ENCODE peak calls at places on chromosome 5, in seven cellular contexts. N is GM23248, E is neural progenitor cell, X is GM23338, L is MM.1S, Q is SK-N-SH, M is HCT116. T is an unnamed sample.

GRCh38 chr5:172280937-172281336 is 2.6 kb downstream of the UBTD2 start:
- DNase-seq in N (peak; percentile 89), X (no peak), Q (no peak), L (no peak), M (no peak), E (no peak), T (no peak)

GRCh38 chr5:10452768-10453331 is 11.2 kb downstream of the ROPN1L start:
- DNase-seq in M (peak; percentile 70), L (peak; percentile 64), N (peak; percentile 91), Q (peak; percentile 78), X (peak; percentile 87), E (peak; percentile 82), T (peak; percentile 77)

GRCh38 chr5:112757468-112758208 is 20.0 kb downstream of the APC start:
- DNase-seq in L (peak; percentile 80), N (peak; percentile 73), M (peak; percentile 48), E (peak; percentile 69), X (peak; percentile 82), Q (peak; percentile 49), T (peak; percentile 68)

GRCh38 chr5:132591140-132591539 is 34.4 kb downstream of the RAD50 start:
- DNase-seq in M (peak; percentile 3), E (no peak), Q (peak; percentile 4), N (peak; percentile 19), X (no peak), L (no peak), T (no peak)

GRCh38 chr5:38845555-38846378 is at the start of gene OSMR:
- DNase-seq in X (peak; percentile 73), L (no peak), E (peak; percentile 72), N (peak; percentile 99), M (peak; percentile 78), Q (peak; percentile 62), T (peak; percentile 89)

GRCh38 chr5:122126177-122126701 is 3.1 kb upstream of the ZNF474 start:
- DNase-seq in N (peak; percentile 71), M (no peak), Q (no peak), L (no peak), X (peak; percentile 13), E (no peak), T (no peak)

GRCh38 chr5:55903121-55903701 is 52.1 kb downstream of the IL31RA start:
- DNase-seq in L (no peak), Q (no peak), N (no peak), M (no peak), E (no peak), X (no peak), T (no peak)

GRCh38 chr5:144144956-144145751 is 25.3 kb downstream of the YIPF5 start:
- DNase-seq in Q (no peak), M (no peak), N (no peak), L (no peak), E (no peak), X (no peak), T (no peak)

GRCh38 chr5:96835727-96836126 is 28.0 kb upstream of the ERAP1 start:
- DNase-seq in E (no peak), Q (no peak), L (peak; percentile 20), X (no peak), N (no peak), M (no peak), T (no peak)

GRCh38 chr5:151622367-151623097 is 31.4 kb upstream of the FAT2 start:
- DNase-seq in N (peak; percentile 65), E (no peak), X (no peak), M (no peak), L (no peak), Q (no peak), T (no peak)

GRCh38 chr5:151627650-151628049 is 36.5 kb upstream of the FAT2 start:
- DNase-seq in Q (no peak), N (peak; percentile 61), M (no peak), X (no peak), E (no peak), L (no peak), T (no peak)

GRCh38 chr5:151620463-151620844 is 29.3 kb upstream of the FAT2 start:
- DNase-seq in E (peak; percentile 11), L (no peak), N (no peak), Q (no peak), M (no peak), X (no peak), T (no peak)

GRCh38 chr5:151628112-151628823 is 37.1 kb upstream of the FAT2 start:
- DNase-seq in L (no peak), M (no peak), X (no peak), N (peak; percentile 72), Q (no peak), E (no peak), T (no peak)

DNA sequence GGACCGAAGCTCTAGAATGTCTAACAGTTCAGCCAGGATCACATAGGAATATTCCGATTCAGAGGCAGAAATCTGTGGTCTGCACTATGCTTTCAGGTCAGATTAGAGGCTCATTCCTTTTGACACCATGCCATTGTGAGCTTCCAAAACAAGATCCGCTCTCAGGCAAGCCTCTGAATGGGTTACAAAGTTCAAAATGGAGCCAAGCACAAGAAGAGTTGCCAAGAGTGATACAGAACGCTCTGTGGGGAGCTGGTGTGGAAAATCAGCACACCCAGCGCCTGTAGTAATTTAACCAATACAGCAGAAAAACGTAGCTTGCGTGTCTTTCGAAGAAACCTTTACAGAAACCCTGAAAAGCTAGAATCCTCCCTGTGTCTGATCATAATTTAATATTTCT is 33.4 kb upstream of the FAT2 start:
- DNase-seq in L (no peak), N (peak; percentile 16), Q (no peak), E (peak; percentile 21), X (no peak), M (no peak), T (no peak)
- H2AFZ ChIP-seq in L (no peak overlapping the region), N (peak overlapping the region; percentile 32), Q (no peak overlapping the region), E (peak overlapping the region; percentile 65), X (peak overlapping the region; percentile 84), M (no peak overlapping the region), T (no peak overlapping the region)

GRCh38 chr5:29382735-29383280 is 1810.7 kb upstream of the CDH6 start:
- DNase-seq in X (peak; percentile 1), M (no peak), N (peak; percentile 0), Q (no peak), L (no peak), E (no peak), T (no peak)

GRCh38 chr5:29380029-29380428 is 1813.5 kb upstream of the CDH6 start:
- DNase-seq in M (no peak), L (no peak), N (no peak), Q (no peak), E (no peak), X (no peak), T (no peak)

GRCh38 chr5:29378104-29378503 is 1815.4 kb upstream of the CDH6 start:
- DNase-seq in X (no peak), L (no peak), Q (no peak), M (no peak), N (no peak), E (no peak), T (no peak)

GRCh38 chr5:29379619-29380018 is 1813.9 kb upstream of the CDH6 start:
- DNase-seq in M (no peak), N (no peak), Q (no peak), L (peak; percentile 76), X (no peak), E (no peak), T (no peak)
- TF ChIP-seq EZH2phosphoT487 in M (no peak), N (no peak), Q (no peak), L (no peak), X (no peak), E (no peak), T (no peak)

DNA sequence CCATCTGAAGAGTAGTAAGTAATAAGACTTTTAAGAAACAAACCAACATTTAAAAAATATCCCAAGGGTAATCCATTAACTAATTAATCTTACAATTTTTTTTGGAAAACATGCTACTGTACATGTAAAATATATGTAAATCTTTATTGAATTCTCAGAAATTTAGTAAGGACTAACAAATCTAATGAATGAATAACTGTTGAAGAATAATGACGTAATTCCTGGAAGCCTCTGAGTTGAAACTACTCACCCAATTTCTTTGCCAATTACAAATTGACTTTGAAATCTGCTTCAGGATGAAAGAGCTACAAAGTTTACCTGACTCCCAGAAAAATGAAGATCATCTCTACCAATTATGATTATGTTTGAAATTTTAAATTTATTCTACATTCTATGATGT is 21.1 kb downstream of the FBN2 start:
- DNase-seq in L (no peak), X (no peak), Q (no peak), N (peak; percentile 11), E (no peak), M (no peak), T (no peak)
- H2AFZ ChIP-seq in L (no peak overlapping the region), X (no peak overlapping the region), Q (no peak overlapping the region), N (no peak overlapping the region), E (no peak overlapping the region), M (no peak overlapping the region), T (no peak overlapping the region)

DNA sequence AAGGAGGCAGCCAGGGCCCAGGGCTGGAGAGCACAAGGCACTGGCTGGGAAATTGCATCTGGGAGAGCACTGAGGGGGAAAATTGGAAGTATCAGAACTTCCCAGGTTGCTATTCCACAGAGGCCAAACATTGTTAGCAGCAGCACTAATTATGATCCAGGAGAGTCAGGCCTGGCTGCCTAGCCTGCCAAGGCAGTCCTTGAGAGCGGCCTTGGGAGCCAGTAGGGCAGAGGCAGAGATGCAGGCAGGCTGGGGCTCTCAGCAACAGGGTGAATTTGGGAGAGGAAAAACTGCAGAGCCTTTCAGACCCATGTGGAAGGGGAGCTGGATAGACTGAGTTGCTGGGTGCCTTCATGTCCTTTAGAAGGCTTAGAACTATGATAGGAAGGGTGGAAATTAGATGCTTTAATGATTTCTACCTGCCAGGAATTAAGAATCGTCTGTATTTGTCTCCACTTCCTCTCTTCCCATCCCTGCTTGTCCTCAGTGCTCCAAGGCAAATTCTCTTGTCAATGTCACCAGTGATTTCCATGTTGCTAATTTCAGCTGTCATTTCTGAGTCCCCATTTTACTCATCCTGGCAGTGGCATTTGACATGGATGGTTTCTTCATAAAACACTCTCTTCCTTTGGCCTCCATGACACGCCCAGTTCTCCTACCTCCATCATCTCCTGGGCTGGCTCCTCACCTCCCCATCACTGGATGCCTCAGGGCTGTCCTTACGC is 56.2 kb upstream of the HSPA9 start:
- DNase-seq in M (no peak), Q (no peak), E (no peak), X (no peak), L (no peak), N (no peak), T (no peak)
- TF ChIP-seq EZH2phosphoT487 in M (no peak), Q (no peak), E (no peak), X (no peak), L (no peak), N (no peak), T (no peak)

GRCh38 chr5:135493406-135494180 is 41.4 kb upstream of the TIFAB start:
- DNase-seq in L (no peak), X (peak; percentile 39), E (peak; percentile 54), M (peak; percentile 31), N (peak; percentile 95), Q (no peak), T (no peak)
- H2AFZ ChIP-seq in L (no peak overlapping the region), X (no peak overlapping the region), E (no peak overlapping the region), M (peak overlapping the region; percentile 19), N (peak overlapping the region; percentile 88), Q (peak overlapping the region; percentile 82), T (no peak overlapping the region)

GRCh38 chr5:157955541-157956172 is 96.7 kb upstream of the CLINT1 start:
- DNase-seq in X (no peak), M (no peak), L (no peak), N (peak; percentile 5), E (no peak), Q (no peak), T (no peak)
- TF ChIP-seq EZH2phosphoT487 in X (no peak), M (no peak), L (no peak), N (no peak), E (no peak), Q (no peak), T (no peak)

DNA sequence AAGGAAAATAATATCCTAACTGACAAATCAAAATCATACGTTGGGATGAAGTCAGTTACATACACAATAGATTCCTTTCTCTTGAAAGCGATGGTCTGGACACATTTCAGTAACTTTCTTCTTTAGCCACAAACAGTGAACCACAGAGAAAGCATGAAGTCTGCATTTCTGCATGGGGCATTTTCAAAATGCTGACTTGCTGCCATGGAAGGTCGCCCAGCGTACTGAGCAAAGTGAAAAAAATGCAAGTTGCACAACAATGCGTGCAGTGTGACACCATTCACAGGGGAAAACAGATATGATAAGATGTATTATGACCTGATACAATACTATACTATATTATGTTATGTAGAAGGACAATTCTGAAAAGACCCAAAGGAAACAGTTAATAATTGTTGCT is 146.3 kb downstream of the SNX18 start:
- DNase-seq in Q (no peak), M (no peak), X (no peak), E (no peak), L (no peak), N (peak; percentile 96), T (no peak)
- H2AFZ ChIP-seq in Q (no peak overlapping the region), M (no peak overlapping the region), X (no peak overlapping the region), E (no peak overlapping the region), L (no peak overlapping the region), N (no peak overlapping the region), T (no peak overlapping the region)